ENCODE peak calls at places on chromosomes 7 and 10, in eight cellular contexts. X, O, B, L, J, T, P and N are unnamed samples.

GRCh38 chr7:97748482-97748881 is 16.6 kb downstream of the TAC1 start:
- DNase-seq in X (no peak), O (no peak), B (no peak), L (no peak), J (no peak), T (no peak), P (no peak), N (no peak)

GRCh38 chr7:69732203-69732602 is 133.9 kb downstream of the AUTS2 start:
- DNase-seq in X (peak; percentile 66), O (no peak), B (no peak), L (no peak), J (no peak), T (no peak), P (peak; percentile 15), N (no peak)

GRCh38 chr7:102236592-102237287 is 49.9 kb upstream of the SH2B2 start:
- DNase-seq in X (peak; percentile 84), O (peak; percentile 69), B (peak; percentile 30), L (peak; percentile 95), J (peak; percentile 88), T (peak; percentile 41), P (peak; percentile 72), N (peak; percentile 88)

GRCh38 chr7:30974605-30975256 is 11.0 kb downstream of the GHRHR start:
- DNase-seq in X (peak; percentile 87), O (peak; percentile 24), B (no peak), L (peak; percentile 91), J (peak; percentile 61), T (no peak), P (peak; percentile 81), N (peak; percentile 95)

GRCh38 chr7:94350729-94351128 is 44.0 kb upstream of the COL1A2 start:
- DNase-seq in X (peak; percentile 6), O (no peak), B (no peak), L (no peak), J (no peak), T (no peak), P (no peak), N (no peak)

GRCh38 chr10:112872728-112873127 is 77.3 kb upstream of the TCF7L2 start:
- DNase-seq in X (no peak), O (no peak), B (no peak), L (no peak), J (no peak), T (no peak), P (no peak), N (peak; percentile 66)

GRCh38 chr10:127886371-127887051 is 6.2 kb downstream of the CLRN3 start:
- DNase-seq in X (peak; percentile 69), O (no peak), B (peak; percentile 44), L (no peak), J (no peak), T (no peak), P (no peak), N (no peak)

GRCh38 chr10:61617586-61617985 is 45.1 kb upstream of the CABCOCO1 start:
- DNase-seq in X (no peak), O (no peak), B (no peak), L (no peak), J (no peak), T (no peak), P (no peak), N (no peak)

GRCh38 chr7:130632111-130632510 is 36.4 kb downstream of the COPG2 start:
- DNase-seq in X (no peak), O (peak; percentile 26), B (no peak), L (no peak), J (peak; percentile 13), T (no peak), P (no peak), N (no peak)

GRCh38 chr7:28203498-28204240 is 23.1 kb upstream of the JAZF1 start:
- DNase-seq in X (no peak), O (peak; percentile 20), B (no peak), L (no peak), J (peak; percentile 71), T (no peak), P (no peak), N (no peak)

GRCh38 chr7:158824028-158824427 is 5.3 kb downstream of the ESYT2 start:
- DNase-seq in X (no peak), O (no peak), B (no peak), L (no peak), J (no peak), T (no peak), P (no peak), N (peak; percentile 5)

GRCh38 chr7:159031135-159031701 is 113.4 kb downstream of the VIPR2 start:
- DNase-seq in X (no peak), O (no peak), B (no peak), L (peak; percentile 85), J (no peak), T (no peak), P (no peak), N (peak; percentile 79)

GRCh38 chr10:77251297-77252013 is 386.2 kb downstream of the KCNMA1 start:
- DNase-seq in X (peak; percentile 64), O (peak; percentile 64), B (no peak), L (peak; percentile 38), J (peak; percentile 59), T (no peak), P (peak; percentile 46), N (peak; percentile 77)

GRCh38 chr10:118596426-118597124 is 1.1 kb upstream of the PRLHR start:
- DNase-seq in X (no peak), O (no peak), B (no peak), L (peak; percentile 83), J (no peak), T (no peak), P (no peak), N (peak; percentile 58)

GRCh38 chr10:15175587-15175986 is 7.1 kb upstream of the NMT2 start:
- DNase-seq in X (no peak), O (no peak), B (no peak), L (no peak), J (no peak), T (no peak), P (no peak), N (no peak)

GRCh38 chr10:30778769-30779168 is 149.2 kb upstream of the LYZL2 start:
- DNase-seq in X (no peak), O (no peak), B (no peak), L (no peak), J (no peak), T (no peak), P (no peak), N (no peak)
- H3K4me3 ChIP-seq in X (no peak overlapping the region), O (no peak overlapping the region), B (no peak overlapping the region), L (no peak overlapping the region), J (no peak overlapping the region), T (no peak overlapping the region), P (no peak overlapping the region), N (no peak overlapping the region)

GRCh38 chr7:760006-760405 is 32.9 kb upstream of the PRKAR1B start:
- DNase-seq in X (no peak), O (no peak), B (no peak), L (no peak), J (no peak), T (no peak), P (no peak), N (no peak)
- H3K36me3 ChIP-seq in X (no peaks in the 10 kb centered on the region), O (peaks cover 23% of the 10 kb centered on the region), B (peaks cover 47% of the 10 kb centered on the region), L (peaks cover 15% of the 10 kb centered on the region), J (peaks cover 47% of the 10 kb centered on the region), T (peaks cover 28% of the 10 kb centered on the region), P (peaks cover 47% of the 10 kb centered on the region), N (peaks cover 58% of the 10 kb centered on the region)

GRCh38 chr7:35728412-35729060 is 33.6 kb upstream of the HERPUD2 start:
- DNase-seq in X (no peak), O (no peak), B (no peak), L (no peak), J (no peak), T (no peak), P (no peak), N (no peak)

GRCh38 chr7:35729966-35730345 is 35.0 kb upstream of the HERPUD2 start:
- DNase-seq in X (no peak), O (no peak), B (no peak), L (no peak), J (no peak), T (no peak), P (no peak), N (no peak)

GRCh38 chr7:35727571-35727970 is 32.6 kb upstream of the HERPUD2 start:
- DNase-seq in X (no peak), O (no peak), B (no peak), L (no peak), J (peak; percentile 51), T (no peak), P (no peak), N (no peak)

GRCh38 chr7:35731349-35731748 is 36.4 kb upstream of the HERPUD2 start:
- DNase-seq in X (no peak), O (no peak), B (no peak), L (no peak), J (no peak), T (no peak), P (no peak), N (no peak)

DNA sequence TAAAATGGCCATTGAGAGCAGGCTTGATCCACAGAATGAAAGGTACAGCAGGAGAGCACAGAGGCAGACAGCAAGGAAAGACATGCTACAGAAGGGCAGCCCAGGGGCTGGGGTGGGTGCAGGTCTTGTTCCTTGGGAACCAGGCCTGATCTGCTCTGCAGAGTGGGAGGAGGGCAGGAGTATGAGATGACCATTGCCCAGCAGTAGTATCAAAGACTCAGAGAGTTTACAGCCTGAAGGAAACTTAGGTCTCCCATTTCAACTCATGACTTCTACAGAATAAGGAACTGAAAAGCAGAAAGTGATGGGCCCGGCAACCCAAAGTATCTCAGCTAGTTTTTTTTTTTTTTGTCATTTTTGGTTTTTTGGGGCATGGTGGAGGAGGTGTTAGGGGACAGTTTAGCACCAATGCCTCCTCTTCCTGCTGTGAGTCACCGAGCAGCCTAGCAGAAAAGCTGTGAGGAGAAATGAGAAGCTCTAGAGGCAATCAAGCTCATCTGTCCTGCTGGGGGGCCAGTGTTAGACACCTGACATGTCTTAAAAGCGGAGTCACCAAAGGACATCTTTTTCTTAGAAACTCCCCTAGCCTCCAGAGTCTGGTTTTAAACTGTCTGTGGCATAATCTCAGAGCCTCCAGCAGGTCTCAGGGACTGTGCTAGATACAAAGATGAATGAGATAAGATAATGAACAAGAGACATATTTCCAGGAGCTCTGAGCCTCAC is 34.3 kb upstream of the HERPUD2 start:
- DNase-seq in X (no peak), O (no peak), B (no peak), L (no peak), J (no peak), T (no peak), P (no peak), N (no peak)
- H3K4me3 ChIP-seq in X (no peak overlapping the region), O (no peak overlapping the region), B (no peak overlapping the region), L (no peak overlapping the region), J (no peak overlapping the region), T (no peak overlapping the region), P (no peak overlapping the region), N (no peak overlapping the region)

GRCh38 chr10:131974034-131974817 is 7.5 kb downstream of the BNIP3 start:
- DNase-seq in X (no peak), O (no peak), B (no peak), L (no peak), J (no peak), T (no peak), P (no peak), N (no peak)

GRCh38 chr10:131975796-131976195 is 5.9 kb downstream of the BNIP3 start:
- DNase-seq in X (no peak), O (no peak), B (no peak), L (no peak), J (no peak), T (no peak), P (peak; percentile 13), N (no peak)

GRCh38 chr10:131973160-131973951 is 8.4 kb downstream of the BNIP3 start:
- DNase-seq in X (no peak), O (no peak), B (peak; percentile 61), L (peak; percentile 38), J (no peak), T (no peak), P (peak; percentile 35), N (no peak)

GRCh38 chr10:131972474-131973071 is 9.2 kb downstream of the BNIP3 start:
- DNase-seq in X (no peak), O (peak; percentile 43), B (no peak), L (no peak), J (no peak), T (no peak), P (peak; percentile 61), N (no peak)

GRCh38 chr10:131975003-131975402 is 6.7 kb downstream of the BNIP3 start:
- DNase-seq in X (no peak), O (no peak), B (no peak), L (no peak), J (no peak), T (no peak), P (no peak), N (no peak)
- H3K36me3 ChIP-seq in X (no peaks in the 10 kb centered on the region), O (peaks cover 12% of the 10 kb centered on the region), B (peaks cover 7% of the 10 kb centered on the region), L (peaks cover 3% of the 10 kb centered on the region), J (peaks cover 57% of the 10 kb centered on the region), T (no peaks in the 10 kb centered on the region), P (peaks cover 11% of the 10 kb centered on the region), N (peaks cover 83% of the 10 kb centered on the region)